ENCODE peak calls at places on chromosomes 5 and 9, in ten cellular contexts. V is mucosa of descending colon, B is A549, K is MCF 10A, A is neural progenitor cell, Z is mesothelial cell of epicardium, Q is GM23338, S is NB4, D is choroid plexus epithelial cell, Y is mammary epithelial cell. H is an unnamed sample.

GRCh38 chr5:39519566-39520231 is 94.9 kb upstream of the DAB2 start:
- DNase-seq in V (no peak), B (peak), K (peak), A (no peak), Z (no peak), Q (peak), S (no peak), D (peak), Y (no peak), H (no peak)

GRCh38 chr5:127206320-127207113 is 84.1 kb upstream of the MEGF10 start:
- DNase-seq in V (no peak), B (peak), K (peak), A (no peak), Z (no peak), Q (no peak), S (peak), D (peak), Y (peak), H (no peak)

GRCh38 chr5:15463231-15463630 is 36.7 kb upstream of the FBXL7 start:
- DNase-seq in V (no peak), B (peak), K (no peak), A (peak), Z (no peak), Q (peak), S (no peak), D (peak), Y (no peak), H (no peak)

GRCh38 chr5:54719384-54720306 is 202.1 kb downstream of the SNX18 start:
- DNase-seq in V (no peak), B (no peak), K (peak), A (peak), Z (no peak), Q (peak), S (no peak), D (peak), Y (peak), H (no peak)

GRCh38 chr5:87954121-87954520 is 314.5 kb downstream of the TMEM161B start:
- DNase-seq in V (no peak), B (no peak), K (no peak), A (no peak), Z (no peak), Q (no peak), S (no peak), D (no peak), Y (no peak), H (no peak)

GRCh38 chr5:20113930-20114329 is 125.9 kb upstream of the CDH18 start:
- DNase-seq in V (no peak), B (no peak), K (no peak), A (no peak), Z (no peak), Q (no peak), S (no peak), D (no peak), Y (no peak), H (no peak)

GRCh38 chr5:67206381-67207328 is 10.1 kb upstream of the CD180 start:
- DNase-seq in V (peak), B (peak), K (peak), A (no peak), Z (no peak), Q (no peak), S (peak), D (peak), Y (peak), H (peak)

GRCh38 chr5:166032601-166033000 is 2258.8 kb upstream of the WWC1 start:
- DNase-seq in V (no peak), B (no peak), K (peak), A (no peak), Z (no peak), Q (peak), S (no peak), D (no peak), Y (peak), H (no peak)

GRCh38 chr5:34548086-34548403 is 108.1 kb upstream of the RAI14 start:
- DNase-seq in V (no peak), B (no peak), K (no peak), A (no peak), Z (no peak), Q (peak), S (no peak), D (no peak), Y (no peak), H (no peak)

GRCh38 chr9:95025213-95026170 is 292.0 kb downstream of the FANCC start:
- DNase-seq in V (peak), B (peak), K (no peak), A (peak), Z (no peak), Q (no peak), S (peak), D (peak), Y (peak), H (peak)

GRCh38 chr9:109519366-109519765 is 21.3 kb upstream of the PTPN3 start:
- DNase-seq in V (no peak), B (no peak), K (no peak), A (no peak), Z (no peak), Q (no peak), S (peak), D (no peak), Y (no peak), H (no peak)

GRCh38 chr9:113352411-113352810 is 3.1 kb downstream of the BSPRY start:
- DNase-seq in V (no peak), B (no peak), K (no peak), A (no peak), Z (no peak), Q (no peak), S (no peak), D (no peak), Y (peak), H (no peak)

GRCh38 chr5:139678751-139679750 is 30.9 kb downstream of the CXXC5 start:
- DNase-seq in V (no peak), B (no peak), K (no peak), A (no peak), Z (no peak), Q (no peak), S (peak), D (peak), Y (no peak), H (no peak)

GRCh38 chr5:74376187-74376586 is 264.3 kb downstream of the ENC1 start:
- DNase-seq in V (no peak), B (no peak), K (no peak), A (no peak), Z (no peak), Q (no peak), S (peak), D (no peak), Y (no peak), H (no peak)

GRCh38 chr9:110578896-110579752 is at the start of gene SVEP1:
- DNase-seq in V (peak), B (peak), K (peak), A (peak), Z (peak), Q (peak), S (no peak), D (peak), Y (peak), H (peak)

GRCh38 chr9:89380437-89381307 is 62.4 kb downstream of the SECISBP2 start:
- DNase-seq in V (no peak), B (no peak), K (no peak), A (no peak), Z (no peak), Q (no peak), S (no peak), D (peak), Y (no peak), H (no peak)

GRCh38 chr5:79955496-79956172 is 35.4 kb downstream of the MTX3 start:
- DNase-seq in V (no peak), B (no peak), K (no peak), A (no peak), Z (no peak), Q (no peak), S (no peak), D (no peak), Y (no peak), H (no peak)

GRCh38 chr5:97004423-97005060 is 68.7 kb downstream of the LNPEP start:
- DNase-seq in V (no peak), B (no peak), K (no peak), A (no peak), Z (no peak), Q (no peak), S (no peak), D (no peak), Y (no peak), H (no peak)

GRCh38 chr5:133754575-133755169 is 142.3 kb upstream of the FSTL4 start:
- DNase-seq in V (peak), B (peak), K (peak), A (peak), Z (no peak), Q (peak), S (peak), D (peak), Y (peak), H (no peak)

GRCh38 chr5:82182662-82183061 is 95.5 kb downstream of the RPS23 start:
- DNase-seq in V (no peak), B (no peak), K (no peak), A (no peak), Z (no peak), Q (no peak), S (no peak), D (no peak), Y (no peak), H (no peak)

GRCh38 chr5:82183828-82184227 is 94.3 kb downstream of the RPS23 start:
- DNase-seq in V (no peak), B (no peak), K (peak), A (no peak), Z (no peak), Q (no peak), S (peak), D (no peak), Y (peak), H (no peak)

GRCh38 chr9:137506274-137506673 is 43.9 kb downstream of the PNPLA7 start:
- DNase-seq in V (no peak), B (peak), K (peak), A (no peak), Z (no peak), Q (no peak), S (no peak), D (no peak), Y (no peak), H (no peak)

GRCh38 chr5:138000102-138000723 is 32.7 kb downstream of the FAM13B start:
- DNase-seq in V (no peak), B (peak), K (peak), A (no peak), Z (no peak), Q (no peak), S (peak), D (peak), Y (peak), H (no peak)

GRCh38 chr9:77015291-77016048 is 4.0 kb upstream of the FOXB2 start:
- DNase-seq in V (no peak), B (no peak), K (no peak), A (peak), Z (no peak), Q (peak), S (no peak), D (no peak), Y (no peak), H (no peak)

GRCh38 chr9:94554439-94555331 is at the start of gene PCAT7:
- DNase-seq in V (peak), B (peak), K (peak), A (peak), Z (peak), Q (peak), S (peak), D (peak), Y (no peak), H (peak)

GRCh38 chr5:93192107-93192506 is 388.9 kb downstream of the NR2F1-AS1 start:
- DNase-seq in V (no peak), B (peak), K (peak), A (no peak), Z (no peak), Q (no peak), S (no peak), D (peak), Y (peak), H (no peak)

GRCh38 chr9:76023715-76024195 is 133.3 kb downstream of the PCSK5 start:
- DNase-seq in V (no peak), B (no peak), K (no peak), A (no peak), Z (no peak), Q (peak), S (no peak), D (peak), Y (peak), H (no peak)

GRCh38 chr5:41788800-41789395 is 81.3 kb downstream of the OXCT1 start:
- DNase-seq in V (no peak), B (no peak), K (peak), A (no peak), Z (no peak), Q (no peak), S (no peak), D (peak), Y (no peak), H (no peak)

GRCh38 chr9:113641100-113641885 is 177.8 kb downstream of the RGS3 start:
- DNase-seq in V (no peak), B (no peak), K (no peak), A (no peak), Z (no peak), Q (no peak), S (no peak), D (no peak), Y (no peak), H (no peak)

GRCh38 chr5:122156724-122157325 is 27.5 kb downstream of the ZNF474 start:
- DNase-seq in V (no peak), B (peak), K (peak), A (peak), Z (no peak), Q (peak), S (peak), D (peak), Y (peak), H (no peak)

DNA sequence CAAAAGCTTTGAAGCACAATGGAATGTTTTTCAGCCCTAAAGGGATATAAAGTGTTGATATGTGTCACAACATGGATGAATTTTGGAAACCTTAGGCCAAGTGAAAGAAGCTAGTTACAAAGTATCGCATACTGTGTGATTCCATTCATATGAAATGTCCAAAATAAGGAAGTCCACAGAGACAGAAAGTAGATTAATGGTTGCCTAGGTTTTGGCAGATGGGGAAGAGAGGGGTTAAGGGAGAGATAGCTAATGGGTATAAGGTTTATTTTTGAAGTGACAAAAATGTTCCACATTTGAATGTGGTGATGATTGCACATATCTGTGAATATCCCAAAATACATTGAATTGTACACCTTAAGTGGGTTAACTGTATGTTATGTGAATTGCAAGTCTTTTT is 57.5 kb upstream of the MCCC2 start:
- DNase-seq in V (no peak), B (no peak), K (no peak), A (no peak), Z (no peak), Q (no peak), S (peak), D (no peak), Y (no peak), H (no peak)
- TF ChIP-seq CTCF in V (no peak), B (no peak), K (no peak), A (no peak), Z (no peak), Q (no peak), S (no peak), D (no peak), Y (no peak), H (no peak)

GRCh38 chr9:129142115-129142514 is 30.9 kb downstream of the PTPA start:
- DNase-seq in V (no peak), B (no peak), K (no peak), A (no peak), Z (no peak), Q (no peak), S (no peak), D (no peak), Y (no peak), H (no peak)
- TF ChIP-seq CTCF in V (no peak), B (no peak), K (no peak), A (no peak), Z (no peak), Q (no peak), S (no peak), D (no peak), Y (no peak), H (no peak)

DNA sequence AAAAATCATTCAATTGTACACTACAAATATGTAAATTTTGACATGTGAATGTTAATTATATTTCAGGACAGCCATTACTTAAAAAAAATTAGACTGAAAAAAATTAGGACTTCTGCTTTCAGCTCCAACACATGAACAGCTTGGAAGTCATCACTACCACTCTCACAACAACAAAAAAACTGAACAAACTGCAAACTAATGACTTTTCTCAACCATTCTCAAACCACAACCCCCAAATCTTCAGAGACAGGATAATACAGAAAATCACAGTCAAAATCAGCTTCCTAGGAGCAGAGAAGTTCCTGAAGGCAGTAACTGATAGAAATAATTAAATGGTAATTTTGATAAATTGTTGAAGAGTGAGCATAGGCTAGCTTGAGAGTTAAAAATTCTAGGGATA is 686.4 kb downstream of the TLE1 start:
- DNase-seq in V (no peak), B (no peak), K (no peak), A (no peak), Z (no peak), Q (no peak), S (no peak), D (no peak), Y (no peak), H (no peak)
- TF ChIP-seq CTCF in V (no peak), B (no peak), K (no peak), A (no peak), Z (no peak), Q (no peak), S (no peak), D (no peak), Y (no peak), H (no peak)

GRCh38 chr5:11182441-11183080 is 421.5 kb upstream of the DAP start:
- DNase-seq in V (no peak), B (peak), K (peak), A (peak), Z (no peak), Q (peak), S (peak), D (peak), Y (no peak), H (no peak)
- TF ChIP-seq CTCF in V (no peak), B (peak), K (peak), A (peak), Z (peak), Q (peak), S (peak), D (peak), Y (peak), H (peak)

DNA sequence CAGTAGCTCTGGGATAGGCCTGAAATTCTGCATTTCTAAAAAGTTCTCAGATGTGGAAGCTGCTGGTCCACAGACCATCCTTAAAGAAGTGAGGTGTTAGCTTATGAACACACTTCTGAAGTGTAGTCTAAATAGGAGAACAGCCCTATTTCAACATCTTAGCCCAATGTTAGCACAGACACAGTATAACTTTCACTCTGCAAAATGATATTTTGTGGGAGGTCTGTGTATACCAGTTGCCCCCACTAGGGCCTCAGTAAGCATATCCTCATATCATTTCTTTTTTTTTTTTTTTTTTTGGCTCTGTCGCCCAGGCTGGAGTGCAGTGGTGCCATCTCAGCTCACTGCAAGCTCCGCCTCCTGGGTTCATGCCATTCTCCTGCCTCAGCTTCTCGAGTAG is 7.5 kb upstream of the HABP4 start:
- DNase-seq in V (no peak), B (no peak), K (no peak), A (no peak), Z (no peak), Q (no peak), S (peak), D (no peak), Y (no peak), H (no peak)
- TF ChIP-seq CTCF in V (no peak), B (no peak), K (no peak), A (no peak), Z (peak), Q (no peak), S (no peak), D (peak), Y (no peak), H (no peak)

DNA sequence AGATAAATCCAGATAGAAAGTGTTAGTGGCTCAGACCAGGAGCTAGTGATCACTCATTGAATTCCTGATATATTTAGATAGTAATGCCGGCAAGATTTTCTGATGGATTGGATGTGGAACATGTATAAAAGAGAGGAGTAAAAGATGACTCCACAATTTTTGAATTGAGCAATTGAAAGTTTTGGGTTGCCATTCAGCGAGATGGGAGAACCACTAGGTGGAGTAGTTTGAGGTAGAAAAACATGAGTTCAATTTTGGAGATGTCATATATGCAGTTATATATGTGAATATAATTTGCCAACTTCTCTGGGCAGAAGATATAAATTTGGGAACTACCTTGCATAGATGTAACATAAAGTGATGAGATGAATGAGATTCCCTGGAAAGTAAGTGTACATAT is 502.5 kb upstream of the SEMA6A start:
- DNase-seq in V (no peak), B (no peak), K (peak), A (peak), Z (no peak), Q (peak), S (peak), D (peak), Y (peak), H (no peak)
- TF ChIP-seq CTCF in V (no peak), B (peak), K (peak), A (peak), Z (peak), Q (peak), S (peak), D (peak), Y (peak), H (peak)

GRCh38 chr9:87034891-87035290 is 87.6 kb upstream of the GAS1 start:
- DNase-seq in V (no peak), B (no peak), K (no peak), A (no peak), Z (no peak), Q (no peak), S (no peak), D (no peak), Y (no peak), H (no peak)
- TF ChIP-seq CTCF in V (no peak), B (no peak), K (no peak), A (no peak), Z (no peak), Q (no peak), S (no peak), D (no peak), Y (no peak), H (no peak)

DNA sequence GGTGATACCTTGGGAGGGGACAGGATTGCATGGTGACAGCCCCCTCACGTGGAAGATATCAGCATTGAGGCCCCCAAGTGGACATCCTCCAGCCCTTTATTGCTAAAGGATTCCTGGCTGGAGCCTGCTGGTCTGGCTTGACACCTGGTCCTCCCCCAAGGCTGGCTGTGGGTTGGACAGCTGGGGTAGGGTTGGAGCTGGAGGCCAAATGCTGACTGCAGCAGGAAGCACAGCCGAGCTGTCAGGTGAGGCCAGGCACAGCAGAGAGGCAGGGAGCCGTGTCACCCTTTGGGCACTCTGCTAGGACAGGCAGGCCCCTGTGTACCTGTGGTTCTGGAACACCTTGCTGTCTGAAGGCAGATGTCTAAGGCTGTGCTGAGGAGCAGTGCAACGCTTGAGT is 2.2 kb downstream of the CACFD1 start:
- DNase-seq in V (peak), B (no peak), K (no peak), A (no peak), Z (no peak), Q (no peak), S (no peak), D (no peak), Y (no peak), H (no peak)
- TF ChIP-seq CTCF in V (no peak), B (no peak), K (no peak), A (no peak), Z (no peak), Q (peak), S (no peak), D (no peak), Y (no peak), H (no peak)